ENCODE peak calls at places on chromosomes 6 and 20, in ten cellular contexts. One of them, this sample, is unnamed. For H3K9me3 and H3K36me3, the result is how much of the 10 kb centered on the place peaks cover.

GRCh38 chr6:41689171-41690008 is 46.0 kb downstream of the TFEB start:
- DNase-seq in tibial artery: peak
- DNase-seq in sigmoid colon: peak
- DNase-seq in Karpas-422: no peak
- DNase-seq in heart left ventricle: no peak
- DNase-seq in transverse colon: no peak
- DNase-seq in ovary: no peak
- DNase-seq in right atrium auricular region: no peak
- DNase-seq in upper lobe of left lung: no peak
- DNase-seq in IMR-90: peak
- DNase-seq in this sample: no peak

GRCh38 chr6:154522576-154522975 is 12.1 kb upstream of the CNKSR3 start:
- DNase-seq in right atrium auricular region: no peak
- DNase-seq in Karpas-422: no peak
- DNase-seq in ovary: no peak
- DNase-seq in transverse colon: no peak
- DNase-seq in heart left ventricle: no peak
- DNase-seq in IMR-90: no peak
- DNase-seq in sigmoid colon: no peak
- DNase-seq in tibial artery: no peak
- DNase-seq in upper lobe of left lung: no peak
- DNase-seq in this sample: no peak

GRCh38 chr6:43948527-43949450 is 178.5 kb downstream of the MRPL14 start:
- DNase-seq in upper lobe of left lung: no peak
- DNase-seq in tibial artery: no peak
- DNase-seq in right atrium auricular region: no peak
- DNase-seq in ovary: no peak
- DNase-seq in transverse colon: no peak
- DNase-seq in Karpas-422: no peak
- DNase-seq in sigmoid colon: peak
- DNase-seq in heart left ventricle: no peak
- DNase-seq in IMR-90: peak
- DNase-seq in this sample: no peak

GRCh38 chr6:16305246-16305725 is 66.9 kb downstream of the GMPR start:
- DNase-seq in right atrium auricular region: no peak
- DNase-seq in IMR-90: no peak
- DNase-seq in sigmoid colon: no peak
- DNase-seq in transverse colon: peak
- DNase-seq in upper lobe of left lung: no peak
- DNase-seq in tibial artery: peak
- DNase-seq in Karpas-422: peak
- DNase-seq in heart left ventricle: no peak
- DNase-seq in ovary: no peak
- DNase-seq in this sample: no peak

GRCh38 chr20:11698124-11698523 is 219.6 kb upstream of the BTBD3 start:
- DNase-seq in transverse colon: no peak
- DNase-seq in right atrium auricular region: no peak
- DNase-seq in Karpas-422: no peak
- DNase-seq in heart left ventricle: no peak
- DNase-seq in tibial artery: no peak
- DNase-seq in sigmoid colon: no peak
- DNase-seq in ovary: no peak
- DNase-seq in upper lobe of left lung: no peak
- DNase-seq in IMR-90: no peak
- DNase-seq in this sample: no peak

GRCh38 chr6:39466664-39467063 is 144.2 kb upstream of the KCNK16 start:
- DNase-seq in Karpas-422: no peak
- DNase-seq in IMR-90: no peak
- DNase-seq in transverse colon: peak
- DNase-seq in ovary: no peak
- DNase-seq in right atrium auricular region: no peak
- DNase-seq in tibial artery: no peak
- DNase-seq in sigmoid colon: no peak
- DNase-seq in heart left ventricle: no peak
- DNase-seq in upper lobe of left lung: no peak
- DNase-seq in this sample: no peak

GRCh38 chr6:73941892-73942291 is 245.9 kb downstream of the CD109 start:
- DNase-seq in tibial artery: no peak
- DNase-seq in transverse colon: no peak
- DNase-seq in IMR-90: peak
- DNase-seq in right atrium auricular region: no peak
- DNase-seq in Karpas-422: no peak
- DNase-seq in sigmoid colon: no peak
- DNase-seq in upper lobe of left lung: no peak
- DNase-seq in heart left ventricle: no peak
- DNase-seq in ovary: no peak
- DNase-seq in this sample: no peak

GRCh38 chr6:25173232-25173631 is 105.9 kb upstream of the CARMIL1 start:
- DNase-seq in sigmoid colon: no peak
- DNase-seq in IMR-90: peak
- DNase-seq in upper lobe of left lung: no peak
- DNase-seq in tibial artery: no peak
- DNase-seq in right atrium auricular region: no peak
- DNase-seq in heart left ventricle: no peak
- DNase-seq in Karpas-422: no peak
- DNase-seq in transverse colon: no peak
- DNase-seq in ovary: no peak
- DNase-seq in this sample: no peak

GRCh38 chr6:38110407-38111025 is 291.0 kb downstream of the ZFAND3 start:
- DNase-seq in right atrium auricular region: no peak
- DNase-seq in Karpas-422: no peak
- DNase-seq in sigmoid colon: no peak
- DNase-seq in tibial artery: no peak
- DNase-seq in ovary: no peak
- DNase-seq in IMR-90: no peak
- DNase-seq in transverse colon: no peak
- DNase-seq in upper lobe of left lung: no peak
- DNase-seq in heart left ventricle: no peak
- DNase-seq in this sample: no peak

DNA sequence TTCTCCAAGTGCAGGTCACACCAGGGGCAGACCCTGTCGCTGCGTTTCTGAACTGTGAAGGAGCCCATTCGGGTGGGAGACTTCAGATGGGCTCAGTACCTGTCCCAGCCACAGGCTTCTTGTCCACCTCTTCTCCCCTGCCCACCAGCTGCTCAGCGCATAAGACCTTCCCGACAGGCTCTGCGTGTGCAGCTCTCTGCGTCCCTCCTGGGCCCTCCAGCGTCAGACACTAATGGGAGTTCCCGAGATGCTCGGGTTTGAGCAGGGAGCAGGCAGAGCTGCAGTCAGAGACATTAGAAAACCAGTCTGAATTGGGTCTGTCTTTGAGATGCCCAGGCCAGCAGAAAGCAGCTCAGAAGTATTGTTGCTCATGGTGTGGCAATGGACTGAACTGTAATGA is 50.4 kb downstream of the TCP11 start:
- DNase-seq in right atrium auricular region: no peak
- DNase-seq in upper lobe of left lung: no peak
- DNase-seq in heart left ventricle: no peak
- DNase-seq in Karpas-422: no peak
- DNase-seq in sigmoid colon: no peak
- DNase-seq in ovary: no peak
- DNase-seq in IMR-90: no peak
- DNase-seq in transverse colon: no peak
- DNase-seq in tibial artery: no peak
- DNase-seq in this sample: no peak
- H3K27ac ChIP-seq in right atrium auricular region: no peak
- H3K27ac ChIP-seq in upper lobe of left lung: peak
- H3K27ac ChIP-seq in heart left ventricle: no peak
- H3K27ac ChIP-seq in Karpas-422: no peak
- H3K27ac ChIP-seq in sigmoid colon: peak
- H3K27ac ChIP-seq in ovary: no peak
- H3K27ac ChIP-seq in IMR-90: peak
- H3K27ac ChIP-seq in transverse colon: peak
- H3K27ac ChIP-seq in tibial artery: peak
- H3K27ac ChIP-seq in this sample: peak

DNA sequence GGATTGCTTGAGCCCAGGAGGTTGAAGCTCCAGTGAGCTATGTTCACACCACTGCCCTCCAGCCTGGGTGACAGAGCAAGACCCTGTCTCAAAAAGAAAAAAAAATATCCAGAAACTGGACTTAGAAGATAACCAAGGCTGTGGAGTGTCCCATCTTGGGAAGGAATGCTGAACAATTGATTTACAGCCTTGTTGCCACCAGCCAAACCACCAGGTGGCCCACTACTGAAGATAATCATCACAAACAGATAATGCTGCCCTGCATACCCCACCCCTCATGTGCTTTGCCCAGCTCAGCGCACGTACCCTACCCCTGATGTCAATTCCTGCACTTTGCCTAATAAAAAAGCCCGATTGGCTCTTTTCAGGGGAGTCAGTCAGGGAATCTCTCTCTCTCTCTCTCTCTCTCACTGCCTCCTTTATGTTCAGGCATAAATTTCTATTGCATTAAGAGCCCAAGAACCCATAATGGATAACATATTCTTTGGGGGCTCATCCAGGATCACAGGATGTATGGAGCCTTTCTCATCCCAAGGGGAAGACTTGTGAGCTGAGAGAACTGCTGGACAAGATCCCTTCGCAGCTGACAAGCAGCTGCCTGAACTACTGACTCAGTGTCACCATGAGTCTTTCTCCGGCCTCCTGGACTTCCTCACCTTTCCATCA is 166.4 kb downstream of the CD24 start:
- DNase-seq in IMR-90: no peak
- DNase-seq in ovary: no peak
- DNase-seq in tibial artery: no peak
- DNase-seq in transverse colon: no peak
- DNase-seq in right atrium auricular region: no peak
- DNase-seq in Karpas-422: no peak
- DNase-seq in sigmoid colon: no peak
- DNase-seq in upper lobe of left lung: no peak
- DNase-seq in heart left ventricle: no peak
- DNase-seq in this sample: no peak
- H3K9me3 ChIP-seq in IMR-90: under half
- H3K9me3 ChIP-seq in ovary: under half
- H3K9me3 ChIP-seq in tibial artery: under half
- H3K9me3 ChIP-seq in transverse colon: half or more
- H3K9me3 ChIP-seq in right atrium auricular region: under half
- H3K9me3 ChIP-seq in Karpas-422: under half
- H3K9me3 ChIP-seq in sigmoid colon: under half
- H3K9me3 ChIP-seq in upper lobe of left lung: under half
- H3K9me3 ChIP-seq in heart left ventricle: under half
- H3K9me3 ChIP-seq in this sample: half or more

GRCh38 chr6:138403801-138404665 is at the start of gene HEBP2:
- DNase-seq in upper lobe of left lung: peak
- DNase-seq in tibial artery: peak
- DNase-seq in right atrium auricular region: peak
- DNase-seq in sigmoid colon: peak
- DNase-seq in IMR-90: peak
- DNase-seq in Karpas-422: peak
- DNase-seq in ovary: peak
- DNase-seq in heart left ventricle: peak
- DNase-seq in transverse colon: peak
- DNase-seq in this sample: peak

GRCh38 chr6:138404666-138405337 is 779 bp downstream of the HEBP2 start:
- DNase-seq in IMR-90: no peak
- DNase-seq in right atrium auricular region: no peak
- DNase-seq in transverse colon: peak
- DNase-seq in Karpas-422: peak
- DNase-seq in ovary: peak
- DNase-seq in tibial artery: peak
- DNase-seq in upper lobe of left lung: peak
- DNase-seq in sigmoid colon: peak
- DNase-seq in heart left ventricle: peak
- DNase-seq in this sample: peak

GRCh38 chr6:138405816-138406403 is 1.9 kb downstream of the HEBP2 start:
- DNase-seq in transverse colon: no peak
- DNase-seq in sigmoid colon: no peak
- DNase-seq in IMR-90: no peak
- DNase-seq in tibial artery: no peak
- DNase-seq in heart left ventricle: no peak
- DNase-seq in Karpas-422: no peak
- DNase-seq in ovary: no peak
- DNase-seq in upper lobe of left lung: no peak
- DNase-seq in right atrium auricular region: no peak
- DNase-seq in this sample: no peak

GRCh38 chr6:138403324-138403800 is 661 bp upstream of the HEBP2 start:
- DNase-seq in tibial artery: peak
- DNase-seq in ovary: peak
- DNase-seq in right atrium auricular region: no peak
- DNase-seq in Karpas-422: peak
- DNase-seq in sigmoid colon: peak
- DNase-seq in transverse colon: peak
- DNase-seq in upper lobe of left lung: peak
- DNase-seq in IMR-90: no peak
- DNase-seq in heart left ventricle: peak
- DNase-seq in this sample: peak

GRCh38 chr6:138406443-138406842 is 2.4 kb downstream of the HEBP2 start:
- DNase-seq in upper lobe of left lung: no peak
- DNase-seq in IMR-90: no peak
- DNase-seq in transverse colon: peak
- DNase-seq in right atrium auricular region: no peak
- DNase-seq in Karpas-422: no peak
- DNase-seq in tibial artery: no peak
- DNase-seq in ovary: no peak
- DNase-seq in heart left ventricle: no peak
- DNase-seq in sigmoid colon: no peak
- DNase-seq in this sample: no peak
- H3K36me3 ChIP-seq in upper lobe of left lung: half or more
- H3K36me3 ChIP-seq in IMR-90: under half
- H3K36me3 ChIP-seq in transverse colon: under half
- H3K36me3 ChIP-seq in right atrium auricular region: under half
- H3K36me3 ChIP-seq in Karpas-422: under half
- H3K36me3 ChIP-seq in tibial artery: under half
- H3K36me3 ChIP-seq in ovary: under half
- H3K36me3 ChIP-seq in heart left ventricle: half or more
- H3K36me3 ChIP-seq in sigmoid colon: half or more
- H3K36me3 ChIP-seq in this sample: under half

GRCh38 chr20:37396520-37397075 is 50.7 kb downstream of the SRC start:
- DNase-seq in heart left ventricle: no peak
- DNase-seq in transverse colon: no peak
- DNase-seq in ovary: no peak
- DNase-seq in upper lobe of left lung: no peak
- DNase-seq in sigmoid colon: no peak
- DNase-seq in tibial artery: no peak
- DNase-seq in Karpas-422: no peak
- DNase-seq in right atrium auricular region: no peak
- DNase-seq in IMR-90: no peak
- DNase-seq in this sample: no peak
- H3K27ac ChIP-seq in heart left ventricle: no peak
- H3K27ac ChIP-seq in transverse colon: no peak
- H3K27ac ChIP-seq in ovary: no peak
- H3K27ac ChIP-seq in upper lobe of left lung: no peak
- H3K27ac ChIP-seq in sigmoid colon: no peak
- H3K27ac ChIP-seq in tibial artery: no peak
- H3K27ac ChIP-seq in Karpas-422: no peak
- H3K27ac ChIP-seq in right atrium auricular region: no peak
- H3K27ac ChIP-seq in IMR-90: no peak
- H3K27ac ChIP-seq in this sample: no peak